ENCODE peak calls at places on chromosome 5, in five cellular contexts. K, U, C, B and N are unnamed samples.

GRCh38 chr5:180174587-180174972 is 34.4 kb downstream of the RASGEF1C start:
- DNase-seq in K (no peak), U (no peak), B (no peak), C (no peak), N (no peak)

GRCh38 chr5:83632874-83633273 is 87.8 kb downstream of the HAPLN1 start:
- DNase-seq in U (no peak), K (no peak), B (no peak), C (no peak), N (no peak)

GRCh38 chr5:83724001-83724400 is 3.3 kb upstream of the HAPLN1 start:
- DNase-seq in C (no peak), B (no peak), K (peak; percentile 51), U (peak; percentile 11), N (no peak)

GRCh38 chr5:111385970-111386831 is 126.1 kb downstream of the STARD4 start:
- DNase-seq in B (no peak), K (no peak), C (no peak), U (no peak), N (no peak)

GRCh38 chr5:138874771-138875628 is at the start of gene LRRTM2:
- DNase-seq in K (no peak), B (no peak), U (no peak), C (no peak), N (no peak)

GRCh38 chr5:9388941-9389674 is 156.8 kb downstream of the SEMA5A start:
- DNase-seq in B (no peak), U (no peak), K (no peak), C (no peak), N (no peak)

GRCh38 chr5:132483661-132484385 is 6.8 kb downstream of the IRF1 start:
- DNase-seq in B (peak; percentile 47), K (no peak), C (no peak), U (peak; percentile 6), N (no peak)

GRCh38 chr5:174340221-174340620 is 294.7 kb downstream of the NSG2 start:
- DNase-seq in K (no peak), C (no peak), U (no peak), B (no peak), N (no peak)

GRCh38 chr5:139391570-139392323 is 2.0 kb upstream of the MZB1 start:
- DNase-seq in U (peak; percentile 71), K (no peak), C (peak; percentile 75), B (peak; percentile 80), N (no peak)

GRCh38 chr5:56816546-56817081 is 1.3 kb downstream of the MAP3K1 start:
- DNase-seq in K (peak; percentile 84), U (peak; percentile 75), C (peak; percentile 57), B (peak; percentile 86), N (no peak)

GRCh38 chr5:78756853-78757252 is 108.3 kb upstream of the LHFPL2 start:
- DNase-seq in B (no peak), C (no peak), K (no peak), U (no peak), N (no peak)

GRCh38 chr5:158384535-158385421 is 525.8 kb upstream of the CLINT1 start:
- DNase-seq in U (no peak), K (no peak), C (peak; percentile 8), B (no peak), N (no peak)

GRCh38 chr5:111432828-111433536 is 79.4 kb downstream of the STARD4 start:
- DNase-seq in B (no peak), K (no peak), U (no peak), C (no peak), N (no peak)

GRCh38 chr5:3595102-3595961 is at the start of gene IRX1:
- DNase-seq in B (no peak), K (no peak), C (no peak), U (no peak), N (no peak)

GRCh38 chr5:171444582-171444981 is 25.1 kb downstream of the FGF18 start:
- DNase-seq in U (no peak), B (no peak), K (no peak), C (no peak), N (no peak)

GRCh38 chr5:95783661-95784060 is 38.9 kb downstream of the GLRX start:
- DNase-seq in C (no peak), K (no peak), B (no peak), U (no peak), N (no peak)
- TF ChIP-seq POLR2A in C (no peak), K (no peak), B (no peak), U (no peak), N (no peak)

GRCh38 chr5:163379298-163380155 is 57.9 kb upstream of the CCNG1 start:
- DNase-seq in K (peak; percentile 44), U (no peak), C (peak; percentile 56), B (no peak), N (no peak)
- TF ChIP-seq EP300 in K (no peak), U (no peak), C (no peak), B (no peak), N (no peak)

GRCh38 chr5:168287362-168287761 is 4.1 kb upstream of the WWC1 start:
- DNase-seq in K (no peak), B (no peak), U (no peak), C (no peak), N (no peak)
- TF ChIP-seq POLR2A in K (no peak), B (no peak), U (no peak), C (no peak), N (no peak)

GRCh38 chr5:34787035-34787434 is 51.9 kb upstream of the TTC23L start:
- DNase-seq in B (no peak), U (no peak), C (no peak), K (no peak), N (no peak)

GRCh38 chr5:34789021-34789531 is 49.9 kb upstream of the TTC23L start:
- DNase-seq in K (no peak), C (no peak), U (no peak), B (no peak), N (no peak)

GRCh38 chr5:34789639-34790038 is 49.3 kb upstream of the TTC23L start:
- DNase-seq in U (no peak), B (no peak), C (no peak), K (no peak), N (no peak)

GRCh38 chr5:34791761-34792244 is 47.2 kb upstream of the TTC23L start:
- DNase-seq in C (no peak), B (no peak), K (no peak), U (no peak), N (no peak)

GRCh38 chr5:34790087-34790486 is 48.9 kb upstream of the TTC23L start:
- DNase-seq in B (no peak), C (no peak), K (no peak), U (no peak), N (no peak)
- TF ChIP-seq EP300 in B (no peak), C (no peak), K (no peak), U (no peak), N (no peak)

GRCh38 chr5:141875795-141876627 is 2.2 kb downstream of the PCDH1 start:
- DNase-seq in U (peak; percentile 86), C (no peak), K (no peak), B (peak; percentile 72), N (no peak)
- TF ChIP-seq POLR2A in U (peak; percentile 97), C (no peak), K (no peak), B (no peak), N (peak; percentile 42)

GRCh38 chr5:42887575-42887974 is 75.9 kb upstream of the SELENOP start:
- DNase-seq in U (no peak), B (no peak), C (no peak), K (no peak), N (no peak)

GRCh38 chr5:42886612-42887011 is 74.9 kb upstream of the SELENOP start:
- DNase-seq in B (no peak), U (no peak), K (no peak), C (no peak), N (no peak)

GRCh38 chr5:42888771-42889170 is 77.1 kb upstream of the SELENOP start:
- DNase-seq in U (no peak), C (no peak), K (no peak), B (no peak), N (no peak)

GRCh38 chr5:42887094-42887493 is 75.4 kb upstream of the SELENOP start:
- DNase-seq in C (no peak), B (no peak), U (peak; percentile 90), K (no peak), N (no peak)

DNA sequence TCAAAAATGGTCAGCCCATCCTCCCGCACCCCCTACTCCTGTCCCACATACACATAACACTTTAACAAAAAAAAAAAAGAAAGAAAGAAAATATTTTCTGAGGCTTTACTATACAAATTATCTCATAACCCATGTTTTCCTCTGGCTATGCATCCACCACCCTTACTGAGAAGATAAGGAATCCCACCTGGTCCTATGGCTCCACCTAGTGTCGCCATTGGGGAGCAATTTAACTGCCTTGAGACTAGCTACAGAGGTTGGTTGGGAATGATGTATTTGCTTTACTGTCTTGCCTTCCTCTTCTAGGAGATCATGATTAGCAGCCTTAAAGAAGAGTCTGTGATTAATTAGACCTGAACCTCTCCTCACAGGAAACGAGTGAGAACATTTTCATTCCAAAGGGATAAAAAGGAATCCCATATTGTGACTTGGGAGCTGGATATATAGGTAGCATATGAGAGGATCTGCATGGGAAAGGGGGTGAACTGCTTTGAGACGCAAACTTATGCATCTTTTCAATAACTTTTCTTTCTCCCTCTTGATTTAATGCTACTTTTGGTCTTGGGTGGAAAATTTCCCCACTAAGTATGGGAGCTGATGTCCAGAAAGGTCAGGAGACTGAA is 77.7 kb upstream of the SELENOP start:
- DNase-seq in K (peak; percentile 82), B (no peak), U (peak; percentile 89), C (peak; percentile 62), N (peak; percentile 93)
- TF ChIP-seq EP300 in K (no peak), B (no peak), U (no peak), C (no peak), N (no peak)

GRCh38 chr5:102754499-102755424 is at the start of gene PAM:
- DNase-seq in C (peak; percentile 66), K (peak; percentile 36), B (peak; percentile 86), U (peak; percentile 80), N (peak; percentile 63)
- TF ChIP-seq POLR2A in C (peak; percentile 25), K (peak; percentile 30), B (peak; percentile 80), U (peak; percentile 38), N (peak; percentile 54)

DNA sequence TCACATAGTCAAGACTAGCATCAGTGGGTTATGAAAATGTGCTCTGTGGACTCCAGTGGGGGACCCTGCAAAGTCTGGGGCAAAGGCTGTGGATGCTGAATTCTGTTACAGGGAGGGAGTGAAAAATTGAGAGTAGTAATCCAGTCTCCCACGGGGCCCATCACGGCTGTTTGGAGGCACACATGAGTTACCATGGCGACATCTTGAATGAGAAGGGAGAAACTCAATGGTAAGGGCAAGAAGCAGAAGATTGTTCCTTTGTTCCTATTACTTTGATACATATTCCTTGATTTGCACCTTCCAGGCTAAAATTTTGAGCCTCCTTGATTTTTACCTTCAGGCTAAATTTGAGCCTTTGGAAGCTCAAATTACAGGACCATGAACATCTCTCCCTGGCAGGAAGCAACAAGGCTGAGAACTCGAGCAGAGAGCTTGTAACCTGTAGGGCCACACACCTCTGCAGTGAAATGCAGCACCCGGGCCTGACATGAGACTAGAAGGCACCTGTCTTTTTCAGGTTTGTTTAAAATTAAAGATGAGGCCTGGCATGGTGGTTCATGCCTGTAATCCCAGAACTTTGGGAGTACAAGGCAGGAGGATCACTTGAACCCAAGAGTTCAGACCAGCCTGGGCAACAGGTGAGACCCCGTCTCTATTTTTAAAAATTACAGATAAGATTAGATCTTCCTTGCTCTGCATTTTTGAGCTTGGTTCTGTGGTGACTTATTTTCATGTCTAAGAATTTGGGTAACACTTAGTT is 31.0 kb upstream of the ZFR start:
- DNase-seq in C (no peak), B (no peak), K (no peak), U (no peak), N (no peak)
- TF ChIP-seq EP300 in C (no peak), B (no peak), K (no peak), U (no peak), N (no peak)